ENCODE peak calls at places on chromosomes 2 and 18, in six cellular contexts. S is IMR-90; L is CD8-positive, alpha-beta T cell; B is glutamatergic neuron; Y is BE2C; O is dorsolateral prefrontal cortex. W is an unnamed sample.

GRCh38 chr2:216572582-216573578 is 60.3 kb upstream of the IGFBP2 start:
- DNase-seq in S (no peak), L (no peak), B (no peak), Y (no peak), O (no peak), W (no peak)

GRCh38 chr2:68653538-68653982 is 10.2 kb downstream of the PROKR1 start:
- DNase-seq in S (peak; percentile 85), L (no peak), B (no peak), Y (no peak), O (no peak), W (peak; percentile 6)

GRCh38 chr18:57768557-57769326 is 34.4 kb downstream of the ATP8B1 start:
- DNase-seq in S (peak; percentile 61), L (no peak), B (no peak), Y (no peak), O (no peak), W (no peak)

GRCh38 chr2:231483398-231484329 is 19.4 kb upstream of the NCL start:
- DNase-seq in S (no peak), L (no peak), B (no peak), Y (peak; percentile 17), O (no peak), W (peak; percentile 53)

GRCh38 chr2:184554736-184555135 is 43.6 kb upstream of the ZNF804A start:
- DNase-seq in S (peak; percentile 10), L (no peak), B (no peak), Y (no peak), O (no peak), W (no peak)

GRCh38 chr2:9663008-9663879 is 32.4 kb upstream of the YWHAQ start:
- DNase-seq in S (no peak), L (no peak), B (no peak), Y (no peak), O (no peak), W (no peak)

GRCh38 chr2:185990861-185991525 is 252.4 kb downstream of the FSIP2 start:
- DNase-seq in S (peak; percentile 1), L (no peak), B (no peak), Y (no peak), O (no peak), W (no peak)

GRCh38 chr2:169983506-169983905 is 156.3 kb downstream of the UBR3 start:
- DNase-seq in S (no peak), L (no peak), B (no peak), Y (peak; percentile 25), O (no peak), W (no peak)

GRCh38 chr2:23009545-23010149 is 375.3 kb upstream of the KLHL29 start:
- DNase-seq in S (peak; percentile 30), L (no peak), B (no peak), Y (no peak), O (peak; percentile 51), W (no peak)

GRCh38 chr2:3738454-3738853 is 35.1 kb downstream of the DCDC2C start:
- DNase-seq in S (peak; percentile 54), L (no peak), B (peak; percentile 52), Y (peak; percentile 66), O (no peak), W (no peak)

GRCh38 chr2:33083671-33084387 is 137.1 kb downstream of the LTBP1 start:
- DNase-seq in S (no peak), L (no peak), B (no peak), Y (no peak), O (no peak), W (no peak)

GRCh38 chr2:127640082-127641072 is 5.6 kb upstream of the GPR17 start:
- DNase-seq in S (no peak), L (no peak), B (peak; percentile 46), Y (peak; percentile 71), O (no peak), W (no peak)

GRCh38 chr18:76380791-76381405 is 114.1 kb downstream of the ZNF516 start:
- DNase-seq in S (no peak), L (no peak), B (peak; percentile 84), Y (no peak), O (no peak), W (no peak)

GRCh38 chr2:127174176-127174575 is 45.9 kb downstream of the CYP27C1 start:
- DNase-seq in S (peak; percentile 56), L (no peak), B (no peak), Y (no peak), O (no peak), W (no peak)

GRCh38 chr2:120175000-120175581 is 48.1 kb downstream of the TMEM185B start:
- DNase-seq in S (peak; percentile 79), L (no peak), B (no peak), Y (no peak), O (no peak), W (no peak)

GRCh38 chr2:235467586-235467985 is 26.3 kb upstream of the AGAP1 start:
- DNase-seq in S (peak; percentile 76), L (no peak), B (no peak), Y (no peak), O (no peak), W (no peak)

GRCh38 chr2:240509667-240510512 is 47.9 kb downstream of the ANKMY1 start:
- DNase-seq in S (no peak), L (no peak), B (no peak), Y (no peak), O (no peak), W (no peak)

GRCh38 chr2:84686783-84687442 is 170.6 kb downstream of the DNAH6 start:
- DNase-seq in S (no peak), L (no peak), B (no peak), Y (no peak), O (no peak), W (no peak)

GRCh38 chr2:232838406-232838874 is 31.6 kb upstream of the SNORC start:
- DNase-seq in S (peak; percentile 29), L (peak; percentile 15), B (no peak), Y (no peak), O (no peak), W (no peak)

GRCh38 chr2:64204006-64204632 is 59.9 kb upstream of the PELI1 start:
- DNase-seq in S (peak; percentile 62), L (no peak), B (no peak), Y (no peak), O (no peak), W (peak; percentile 27)

GRCh38 chr2:66301767-66302140 is 133.2 kb upstream of the MEIS1 start:
- DNase-seq in S (no peak), L (no peak), B (no peak), Y (no peak), O (no peak), W (no peak)

GRCh38 chr18:61334491-61334850 is 1.2 kb downstream of the CDH20 start:
- DNase-seq in S (no peak), L (no peak), B (peak; percentile 19), Y (no peak), O (peak; percentile 70), W (no peak)

GRCh38 chr2:126781806-126782205 is 116.9 kb upstream of the TEX51 start:
- DNase-seq in S (no peak), L (no peak), B (no peak), Y (no peak), O (peak; percentile 28), W (no peak)

GRCh38 chr2:105768961-105769452 is 24.3 kb downstream of the NCK2 start:
- DNase-seq in S (peak; percentile 46), L (no peak), B (no peak), Y (no peak), O (no peak), W (no peak)

GRCh38 chr18:79587298-79588125 is 92.1 kb upstream of the CTDP1 start:
- DNase-seq in S (no peak), L (no peak), B (peak; percentile 5), Y (no peak), O (peak; percentile 25), W (no peak)

GRCh38 chr18:58269931-58270330 is 225.9 kb downstream of the NEDD4L start:
- DNase-seq in S (no peak), L (no peak), B (no peak), Y (no peak), O (no peak), W (no peak)

GRCh38 chr2:226795281-226796011 is 4.2 kb downstream of the IRS1 start:
- DNase-seq in S (peak; percentile 56), L (no peak), B (no peak), Y (no peak), O (no peak), W (no peak)

GRCh38 chr18:64639536-64639935 is 490.6 kb upstream of the LINC00305 start:
- DNase-seq in S (no peak), L (no peak), B (no peak), Y (no peak), O (no peak), W (no peak)